ENCODE peak calls at places on chromosome 6, in seven cellular contexts. X is ovary, T is uterus, L is IMR-90, J is adrenal gland, R is right lobe of liver, K is HCT116. V is an unnamed sample.

GRCh38 chr6:4157506-4157905 is 22.1 kb upstream of the ECI2 start:
- DNase-seq in T (no peak), J (no peak), R (no peak), K (no peak), L (no peak), X (no peak), V (no peak)

GRCh38 chr6:55841341-55841740 is 34.0 kb downstream of the BMP5 start:
- DNase-seq in K (no peak), T (no peak), R (no peak), X (no peak), J (no peak), L (no peak), V (no peak)

GRCh38 chr6:18823782-18824386 is 436.7 kb downstream of the RNF144B start:
- DNase-seq in T (no peak), R (no peak), L (peak; percentile 1), K (peak; percentile 74), X (no peak), J (no peak), V (no peak)

GRCh38 chr6:38755207-38755606 is 40.1 kb downstream of the DNAH8 start:
- DNase-seq in L (no peak), X (no peak), K (peak; percentile 32), J (no peak), T (no peak), R (no peak), V (no peak)

GRCh38 chr6:29553268-29554057 is 6.1 kb downstream of the UBD start:
- DNase-seq in T (peak; percentile 72), K (no peak), L (peak; percentile 54), J (peak; percentile 56), R (peak; percentile 54), X (no peak), V (peak; percentile 46)

GRCh38 chr6:33313709-33314514 is at the start of gene TAPBP:
- DNase-seq in T (peak; percentile 62), R (peak; percentile 74), X (peak; percentile 55), K (no peak), J (peak; percentile 64), L (peak; percentile 72), V (peak; percentile 77)

GRCh38 chr6:84422380-84422968 is 195.0 kb upstream of the CEP162 start:
- DNase-seq in T (peak; percentile 19), X (no peak), L (peak; percentile 41), J (peak; percentile 23), K (peak; percentile 31), R (peak; percentile 58), V (peak; percentile 21)

GRCh38 chr6:854405-855073 is 161.6 kb upstream of the EXOC2 start:
- DNase-seq in R (no peak), K (no peak), J (no peak), X (no peak), L (peak; percentile 37), T (no peak), V (no peak)

GRCh38 chr6:121093928-121094327 is 240.4 kb downstream of the TBC1D32 start:
- DNase-seq in R (no peak), T (no peak), X (no peak), K (no peak), L (peak; percentile 76), J (no peak), V (no peak)

GRCh38 chr6:131951576-131952230 is 531 bp upstream of the CCN2 start:
- DNase-seq in R (no peak), X (no peak), J (no peak), K (no peak), T (no peak), L (no peak), V (no peak)

GRCh38 chr6:13283340-13283739 is 45.0 kb downstream of the TBC1D7 start:
- DNase-seq in X (no peak), T (no peak), J (no peak), R (no peak), K (no peak), L (no peak), V (no peak)

GRCh38 chr6:27230758-27231111 is 16.8 kb upstream of the PRSS16 start:
- DNase-seq in R (no peak), J (no peak), K (peak; percentile 46), L (no peak), T (no peak), X (no peak), V (no peak)

GRCh38 chr6:136173519-136174507 is 76.3 kb downstream of the MTFR2 start:
- DNase-seq in L (peak; percentile 96), K (no peak), T (peak; percentile 37), J (peak; percentile 79), R (no peak), X (no peak), V (no peak)

GRCh38 chr6:110878751-110879539 is 4.4 kb downstream of the AMD1 start:
- DNase-seq in J (no peak), L (peak; percentile 59), X (no peak), T (no peak), R (peak; percentile 22), K (no peak), V (peak; percentile 23)

GRCh38 chr6:100167585-100167984 is 173.6 kb upstream of the MCHR2 start:
- DNase-seq in J (no peak), T (no peak), L (no peak), K (no peak), R (no peak), X (no peak), V (no peak)

GRCh38 chr6:41025966-41026365 is 13.1 kb downstream of the UNC5CL start:
- DNase-seq in T (no peak), X (no peak), K (no peak), R (no peak), J (no peak), L (no peak), V (no peak)

GRCh38 chr6:166169549-166170421 is 2.1 kb upstream of the TBXT start:
- DNase-seq in K (no peak), T (no peak), J (no peak), L (no peak), X (no peak), R (no peak), V (no peak)

GRCh38 chr6:24576452-24576851 is 69.5 kb downstream of the KIAA0319 start:
- DNase-seq in X (no peak), J (no peak), R (no peak), K (no peak), T (no peak), L (no peak), V (no peak)

GRCh38 chr6:130396722-130397121 is 30.9 kb downstream of the TMEM200A start:
- DNase-seq in J (no peak), L (no peak), X (peak; percentile 12), K (no peak), R (no peak), T (no peak), V (no peak)

GRCh38 chr6:96613291-96613999 is 50.5 kb downstream of the FHL5 start:
- DNase-seq in J (no peak), K (no peak), X (no peak), R (no peak), T (no peak), L (no peak), V (no peak)

GRCh38 chr6:9178066-9178465 is 742.7 kb upstream of the SLC35B3 start:
- DNase-seq in R (no peak), K (no peak), T (no peak), X (no peak), J (no peak), L (no peak), V (no peak)
- H3K9me3 ChIP-seq in R (no peaks in the 10 kb centered on the region), K (no peaks in the 10 kb centered on the region), T (no peaks in the 10 kb centered on the region), X (peaks cover 4% of the 10 kb centered on the region), J (no peaks in the 10 kb centered on the region), L (no peaks in the 10 kb centered on the region), V (no peaks in the 10 kb centered on the region)

DNA sequence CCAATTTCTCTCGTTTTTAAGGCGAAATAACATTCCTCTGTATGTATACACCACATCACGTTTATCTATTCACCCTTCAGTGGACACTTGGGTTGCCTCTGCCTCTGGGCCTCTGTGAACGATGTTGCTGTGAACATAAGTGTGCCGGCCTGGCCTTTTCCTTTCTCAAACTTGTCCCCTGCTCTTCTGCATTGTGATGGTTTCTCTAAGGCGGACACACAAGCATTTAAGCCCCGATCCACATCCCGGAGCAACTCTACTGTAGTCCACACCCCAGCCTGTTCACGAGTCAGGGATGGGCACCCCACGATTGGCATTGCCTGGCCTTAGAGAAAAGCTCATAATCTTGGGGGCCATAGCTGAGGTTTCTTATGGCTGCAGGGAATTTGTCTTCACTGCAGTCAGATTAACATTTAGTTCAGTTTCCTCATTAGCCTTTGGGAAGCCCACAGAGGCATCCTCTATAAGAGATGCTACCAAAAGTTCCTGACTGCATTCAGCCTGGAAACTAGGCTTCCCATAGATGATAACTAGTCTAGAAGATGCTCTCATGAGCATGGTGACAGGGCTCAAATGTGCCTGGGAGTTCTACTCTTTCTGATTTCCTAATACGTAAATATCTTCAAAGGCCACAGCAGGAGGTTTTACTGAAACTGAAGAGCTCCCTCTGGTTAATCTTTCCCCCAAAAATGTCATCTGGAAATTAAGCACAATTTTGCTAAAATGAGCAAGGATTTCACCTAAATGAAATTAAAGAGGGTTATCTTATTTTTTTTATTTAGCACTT is 772 bp downstream of the ZC3H12D start:
- DNase-seq in R (no peak), L (no peak), J (no peak), X (no peak), T (no peak), K (no peak), V (no peak)
- TF ChIP-seq POLR2A in R (no peak), L (no peak), J (no peak), X (no peak), T (no peak), K (no peak), V (no peak)

GRCh38 chr6:5290500-5290899 is 29.2 kb downstream of the FARS2 start:
- DNase-seq in J (no peak), X (no peak), T (no peak), R (no peak), L (no peak), K (no peak), V (no peak)
- H3K9me3 ChIP-seq in J (no peaks in the 10 kb centered on the region), X (no peaks in the 10 kb centered on the region), T (no peaks in the 10 kb centered on the region), R (no peaks in the 10 kb centered on the region), L (no peaks in the 10 kb centered on the region), K (no peaks in the 10 kb centered on the region), V (no peaks in the 10 kb centered on the region)

DNA sequence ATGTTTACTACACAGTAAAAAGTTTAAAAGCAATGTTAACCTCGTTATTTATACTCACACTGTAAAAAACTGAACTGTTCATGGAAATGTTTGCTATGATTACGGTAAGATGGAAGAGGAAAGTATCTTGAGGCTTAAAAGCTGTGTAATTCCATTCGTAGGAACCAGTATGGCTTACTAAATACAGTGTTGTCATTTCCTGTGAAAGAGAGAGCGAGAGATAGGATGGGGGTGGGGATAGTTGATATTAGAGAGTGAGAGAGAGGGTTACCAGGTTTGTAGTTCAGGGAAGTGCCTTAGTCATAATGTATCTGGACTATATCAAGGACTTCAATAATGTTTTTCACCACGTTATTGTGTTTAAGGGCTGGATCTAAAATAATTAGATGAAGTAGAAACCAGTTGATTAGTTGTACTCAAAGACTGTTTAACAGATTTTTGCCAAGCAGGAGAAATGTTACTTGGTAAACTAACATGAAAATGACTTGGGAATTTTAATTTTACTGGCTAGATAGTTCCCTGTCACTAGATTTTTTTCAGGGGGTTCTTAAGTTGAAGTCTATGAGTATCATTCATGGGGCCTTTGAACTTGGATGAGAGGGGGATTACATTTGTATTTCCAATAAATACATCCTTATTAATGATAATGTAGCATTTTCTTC is 30.4 kb downstream of the AFDN start:
- DNase-seq in L (peak; percentile 71), J (no peak), R (no peak), T (no peak), K (no peak), X (no peak), V (no peak)
- TF ChIP-seq POLR2A in L (no peak), J (no peak), R (no peak), T (no peak), K (no peak), X (no peak), V (no peak)